ENCODE peak calls at places on chromosomes 3 and 15, in nine cellular contexts. B is NCI-H2081, Z is fibroblast of pulmonary artery, A is hippocampal formation, V is choroid plexus epithelial cell, E is NCI-H2171, I is kidney epithelial cell, Y is NCI-H1436, T is A549. C is an unnamed sample.

GRCh38 chr3:17915341-17915740 is 172.9 kb upstream of the TBC1D5 start:
- DNase-seq in I (no peak), A (no peak), Y (no peak), Z (no peak), E (no peak), V (no peak), T (no peak), B (no peak), C (no peak)

GRCh38 chr15:38370079-38370478 is 83.8 kb upstream of the FAM98B start:
- DNase-seq in E (no peak), I (no peak), V (no peak), Y (no peak), Z (no peak), B (no peak), T (no peak), A (no peak), C (no peak)

GRCh38 chr3:190378240-190378891 is 9.6 kb upstream of the CLDN16 start:
- DNase-seq in A (no peak), T (no peak), B (no peak), V (peak; percentile 84), Z (peak; percentile 95), I (no peak), E (no peak), Y (no peak), C (no peak)

GRCh38 chr3:171430530-171430929 is 29.7 kb downstream of the TNIK start:
- DNase-seq in T (no peak), V (no peak), B (no peak), I (no peak), A (no peak), Y (no peak), Z (no peak), E (no peak), C (no peak)

GRCh38 chr3:143896486-143896885 is 48.2 kb upstream of the SLC9A9 start:
- DNase-seq in B (no peak), V (no peak), A (no peak), Z (no peak), T (no peak), E (no peak), Y (no peak), I (no peak), C (no peak)

GRCh38 chr15:74406992-74407705 is 26.6 kb downstream of the SEMA7A start:
- DNase-seq in V (peak; percentile 79), B (no peak), I (peak; percentile 91), Z (peak; percentile 83), T (peak; percentile 31), E (no peak), Y (no peak), A (no peak), C (no peak)

GRCh38 chr3:194205675-194206133 is 69.8 kb downstream of the HES1 start:
- DNase-seq in B (peak; percentile 98), I (no peak), V (peak; percentile 57), Z (no peak), E (peak; percentile 38), A (no peak), Y (peak; percentile 83), T (no peak), C (no peak)

GRCh38 chr3:46358466-46358865 is 4.6 kb downstream of the CCR2 start:
- DNase-seq in A (no peak), Y (no peak), B (no peak), T (no peak), E (no peak), I (no peak), V (no peak), Z (no peak), C (no peak)

GRCh38 chr3:160381470-160381869 is 17.6 kb downstream of the IFT80 start:
- DNase-seq in A (no peak), Z (peak; percentile 38), E (no peak), B (no peak), T (no peak), V (peak; percentile 50), Y (no peak), I (no peak), C (no peak)

GRCh38 chr15:79092382-79092781 is 1.8 kb upstream of the RASGRF1 start:
- DNase-seq in T (no peak), V (no peak), Y (no peak), A (no peak), Z (no peak), E (no peak), B (no peak), I (no peak), C (no peak)

C was measured in NCI-H460.